ENCODE peak calls at places on chromosomes 2 and 18, in six cellular contexts. B, Y, V, R, H and T are unnamed samples.

GRCh38 chr2:185374878-185375277 is 363.7 kb upstream of the FSIP2 start:
- DNase-seq in Y (no peak), B (no peak), V (no peak), H (no peak), R (no peak), T (no peak)

GRCh38 chr18:35387367-35387685 is 10.2 kb upstream of the ZNF396 start:
- DNase-seq in B (no peak), R (no peak), Y (no peak), H (no peak), V (no peak), T (no peak)

GRCh38 chr2:66389651-66390131 is 45.2 kb upstream of the MEIS1 start:
- DNase-seq in Y (no peak), H (no peak), B (no peak), R (no peak), V (no peak), T (no peak)

GRCh38 chr2:3236300-3236699 is 141.3 kb downstream of the EIPR1 start:
- DNase-seq in H (no peak), V (no peak), Y (no peak), R (no peak), B (no peak), T (no peak)

GRCh38 chr2:237231593-237231992 is 145.9 kb downstream of the COPS8 start:
- DNase-seq in Y (no peak), H (no peak), R (no peak), V (no peak), B (no peak), T (no peak)

GRCh38 chr18:31857516-31858106 is 85.3 kb downstream of the TRAPPC8 start:
- DNase-seq in R (no peak), V (no peak), B (no peak), Y (no peak), H (no peak), T (no peak)

GRCh38 chr18:55779461-55779710 is 191.4 kb upstream of the TCF4 start:
- DNase-seq in B (no peak), Y (no peak), V (peak; percentile 36), R (no peak), H (peak; percentile 27), T (no peak)

GRCh38 chr18:44840053-44840826 is 159.6 kb downstream of the SETBP1 start:
- DNase-seq in V (peak; percentile 33), Y (no peak), H (no peak), R (no peak), B (no peak), T (no peak)

GRCh38 chr2:151922845-151923666 is 94.8 kb upstream of the ARL5A start:
- DNase-seq in H (no peak), R (no peak), B (no peak), Y (no peak), V (no peak), T (peak; percentile 64)

GRCh38 chr2:239819974-239820555 is 205.1 kb downstream of the NDUFA10 start:
- DNase-seq in R (no peak), B (no peak), V (no peak), H (no peak), Y (no peak), T (peak; percentile 16)

GRCh38 chr2:236867441-236868260 is 218.0 kb upstream of the COPS8 start:
- DNase-seq in V (no peak), Y (no peak), R (peak; percentile 54), H (no peak), B (no peak), T (no peak)

GRCh38 chr2:138494265-138494966 is 7.2 kb upstream of the SPOPL start:
- DNase-seq in B (no peak), Y (no peak), R (peak; percentile 45), H (no peak), V (no peak), T (no peak)

GRCh38 chr2:148599112-148599991 is 45.2 kb upstream of the EPC2 start:
- DNase-seq in H (no peak), R (peak; percentile 14), Y (no peak), V (no peak), B (no peak), T (no peak)

GRCh38 chr2:215356948-215357461 is 45.1 kb downstream of the ATIC start:
- DNase-seq in H (no peak), R (peak; percentile 27), B (no peak), Y (no peak), V (no peak), T (no peak)

GRCh38 chr2:39306626-39307025 is 62.9 kb upstream of the CDKL4 start:
- DNase-seq in Y (no peak), H (no peak), B (no peak), V (peak; percentile 1), R (no peak), T (no peak)

GRCh38 chr2:38709515-38710194 is 41.5 kb downstream of the SRSF7 start:
- DNase-seq in H (no peak), V (no peak), B (peak; percentile 39), R (no peak), Y (peak; percentile 35), T (no peak)

GRCh38 chr18:8704361-8705279 is 736 bp upstream of the MTCL1 start:
- DNase-seq in Y (peak; percentile 81), V (peak; percentile 89), B (peak; percentile 56), R (peak; percentile 82), H (peak; percentile 82), T (peak; percentile 92)

GRCh38 chr2:85547089-85547858 is 8.3 kb downstream of the MAT2A start:
- DNase-seq in R (no peak), V (no peak), Y (no peak), B (no peak), H (no peak), T (no peak)

GRCh38 chr2:209471037-209471436 is 47.2 kb downstream of the MAP2 start:
- DNase-seq in V (no peak), R (no peak), Y (no peak), H (no peak), B (no peak), T (no peak)

GRCh38 chr18:50631831-50632285 is 72.0 kb downstream of the MAPK4 start:
- DNase-seq in B (no peak), Y (no peak), H (no peak), R (no peak), V (no peak), T (no peak)

GRCh38 chr2:38505779-38506178 is 96.9 kb downstream of the HNRNPLL start:
- DNase-seq in V (no peak), B (no peak), Y (no peak), R (no peak), H (no peak), T (no peak)

GRCh38 chr2:30707304-30707903 is 99.8 kb downstream of the CAPN13 start:
- DNase-seq in H (no peak), Y (no peak), R (no peak), V (no peak), B (no peak), T (no peak)

GRCh38 chr18:13570216-13570615 is 156.1 kb downstream of the FAM210A start:
- DNase-seq in V (no peak), B (no peak), H (no peak), Y (no peak), R (no peak), T (no peak)

GRCh38 chr18:35051978-35052377 is 10.8 kb downstream of the MAPRE2 start:
- DNase-seq in V (no peak), H (no peak), Y (no peak), R (no peak), B (no peak), T (no peak)